ENCODE peak calls at places on chromosomes 4 and X, in seven cellular contexts. N is effector memory CD4-positive, alpha-beta T cell; P is SK-N-SH; C is caudate nucleus; D is body of pancreas; S is psoas muscle; T is ovary. O is an unnamed sample.

GRCh38 chr4:101597204-101597603 is 193.3 kb upstream of the BANK1 start:
- DNase-seq in N (no peak), S (no peak), T (no peak), D (no peak), P (no peak), C (no peak), O (no peak)

GRCh38 chr4:15132739-15133138 is 130.5 kb downstream of the CPEB2 start:
- DNase-seq in D (no peak), C (peak; percentile 42), T (no peak), P (peak; percentile 76), N (no peak), S (no peak), O (no peak)

GRCh38 chr4:72295966-72296557 is 264.3 kb downstream of the NPFFR2 start:
- DNase-seq in D (no peak), S (no peak), P (peak; percentile 48), N (no peak), T (no peak), C (no peak), O (no peak)

GRCh38 chrX:46279925-46280313 is 265.3 kb downstream of the ZNF674 start:
- DNase-seq in P (no peak), S (no peak), C (no peak), T (no peak), D (no peak), N (no peak), O (no peak)

GRCh38 chr4:153465583-153465921 is 608 bp upstream of the TMEM131L start:
- DNase-seq in P (peak; percentile 75), T (peak; percentile 65), C (no peak), S (peak; percentile 72), N (no peak), D (peak; percentile 73), O (no peak)

GRCh38 chr4:185833055-185833598 is 21.1 kb upstream of the SORBS2 start:
- DNase-seq in N (no peak), D (peak; percentile 62), S (no peak), P (no peak), C (no peak), T (no peak), O (no peak)

GRCh38 chr4:4480685-4481393 is 61.0 kb downstream of the STX18 start:
- DNase-seq in P (peak; percentile 45), T (no peak), N (no peak), D (no peak), S (no peak), C (peak; percentile 66), O (no peak)

GRCh38 chrX:150364347-150365050 is 1.4 kb downstream of the MAMLD1 start:
- DNase-seq in N (no peak), S (no peak), T (peak; percentile 43), D (peak; percentile 34), C (peak; percentile 44), P (peak; percentile 59), O (no peak)

GRCh38 chr4:110666030-110666429 is 43.2 kb upstream of the PITX2 start:
- DNase-seq in S (no peak), N (no peak), C (no peak), D (peak; percentile 6), P (no peak), T (no peak), O (no peak)

GRCh38 chrX:101230636-101231035 is 11.1 kb downstream of the DRP2 start:
- DNase-seq in S (no peak), P (no peak), T (no peak), D (no peak), N (no peak), C (no peak), O (no peak)

GRCh38 chr4:153137168-153137567 is 67.1 kb upstream of the TRIM2 start:
- DNase-seq in D (no peak), N (no peak), T (peak; percentile 48), P (no peak), C (peak; percentile 59), S (no peak), O (no peak)

GRCh38 chrX:129983575-129984131 is 1.2 kb downstream of the BCORL1 start:
- DNase-seq in S (peak; percentile 57), D (peak; percentile 8), T (peak; percentile 23), P (peak; percentile 80), C (no peak), N (no peak), O (no peak)

GRCh38 chr4:5863461-5864113 is 29.3 kb downstream of the CRMP1 start:
- DNase-seq in S (no peak), P (no peak), C (no peak), N (no peak), T (no peak), D (no peak), O (no peak)

GRCh38 chr4:151962138-151962845 is 201.5 kb upstream of the GATB start:
- DNase-seq in D (no peak), P (no peak), N (no peak), C (no peak), S (no peak), T (no peak), O (no peak)

GRCh38 chr4:107366016-107366415 is 329.9 kb upstream of the DKK2 start:
- DNase-seq in C (no peak), N (no peak), P (no peak), T (no peak), S (no peak), D (no peak), O (no peak)

GRCh38 chrX:10949541-10949940 is 161.6 kb upstream of the HCCS start:
- DNase-seq in D (no peak), C (no peak), P (no peak), N (no peak), T (no peak), S (no peak), O (no peak)

GRCh38 chr4:173397604-173398003 is 1.3 kb downstream of the SCRG1 start:
- DNase-seq in T (no peak), C (no peak), N (no peak), P (no peak), S (no peak), D (no peak), O (no peak)

GRCh38 chr4:6027392-6027791 is 9.2 kb upstream of the C4orf50 start:
- DNase-seq in T (no peak), S (no peak), N (no peak), D (no peak), C (no peak), P (no peak), O (no peak)

GRCh38 chrX:71067727-71068051 is 445 bp downstream of the SNX12 start:
- DNase-seq in D (no peak), N (no peak), T (no peak), P (no peak), S (no peak), C (peak; percentile 24), O (no peak)

GRCh38 chr4:105092356-105092755 is 54.3 kb upstream of the TET2 start:
- DNase-seq in P (no peak), C (no peak), T (no peak), D (no peak), S (no peak), N (no peak), O (no peak)

GRCh38 chr4:8548731-8549351 is 31.4 kb upstream of the GPR78 start:
- DNase-seq in C (no peak), D (no peak), S (no peak), T (peak; percentile 29), N (no peak), P (peak; percentile 15), O (peak; percentile 40)

GRCh38 chrX:68732906-68733493 is 85.5 kb downstream of the STARD8 start:
- DNase-seq in P (peak; percentile 69), D (peak; percentile 74), C (no peak), S (peak; percentile 77), T (peak; percentile 58), N (no peak), O (peak; percentile 65)

GRCh38 chr4:74873545-74874295 is 59.2 kb upstream of the PARM1 start:
- DNase-seq in C (no peak), T (no peak), P (no peak), D (no peak), S (no peak), N (no peak), O (no peak)

GRCh38 chr4:26573389-26573794 is 10.5 kb upstream of the TBC1D19 start:
- DNase-seq in P (no peak), N (no peak), T (no peak), D (no peak), C (no peak), S (no peak), O (no peak)
- H3K27ac ChIP-seq in P (no peak overlapping the region), N (no peak overlapping the region), T (no peak overlapping the region), D (no peak overlapping the region), C (no peak overlapping the region), S (no peak overlapping the region), O (no peak overlapping the region)

GRCh38 chr4:86946868-86947493 is 12.2 kb downstream of the AFF1 start:
- DNase-seq in D (no peak), P (no peak), C (no peak), N (no peak), S (no peak), T (no peak), O (no peak)
- H3K27ac ChIP-seq in D (no peak overlapping the region), P (no peak overlapping the region), C (no peak overlapping the region), N (no peak overlapping the region), S (peak overlapping the region; percentile 34), T (no peak overlapping the region), O (no peak overlapping the region)

DNA sequence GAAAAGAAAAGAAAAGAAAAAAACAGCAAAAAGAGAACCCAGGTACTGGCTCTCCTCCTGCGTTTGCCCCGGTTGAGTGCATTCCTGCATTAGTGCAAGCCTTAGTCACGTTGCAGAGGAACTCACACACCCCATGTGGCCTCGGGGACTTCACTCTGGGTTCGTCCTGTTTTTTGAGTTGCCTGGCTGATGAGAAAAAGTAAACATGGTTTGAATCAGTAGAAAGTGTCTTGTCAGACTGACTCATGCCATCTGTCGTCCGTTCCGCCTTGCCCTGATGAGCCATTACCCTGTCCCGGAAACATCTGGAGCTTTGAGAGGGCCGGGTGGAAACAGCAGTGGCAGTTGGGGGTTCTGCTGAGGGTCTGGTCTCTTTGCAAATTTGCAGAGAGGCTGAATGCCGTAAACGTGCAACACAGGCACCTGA is 16.3 kb downstream of the CD99 start:
- DNase-seq in S (peak; percentile 80), T (no peak), P (peak; percentile 67), C (no peak), N (peak; percentile 38), D (peak; percentile 49), O (peak; percentile 91)
- H3K27ac ChIP-seq in S (no peak overlapping the region), T (no peak overlapping the region), P (peak overlapping the region; percentile 90), C (no peak overlapping the region), N (peak overlapping the region; percentile 50), D (no peak overlapping the region), O (peak overlapping the region; percentile 87)

GRCh38 chrX:78922754-78923153 is 22.4 kb upstream of the P2RY10 start:
- DNase-seq in D (no peak), C (no peak), T (no peak), N (no peak), S (no peak), P (no peak), O (no peak)

DNA sequence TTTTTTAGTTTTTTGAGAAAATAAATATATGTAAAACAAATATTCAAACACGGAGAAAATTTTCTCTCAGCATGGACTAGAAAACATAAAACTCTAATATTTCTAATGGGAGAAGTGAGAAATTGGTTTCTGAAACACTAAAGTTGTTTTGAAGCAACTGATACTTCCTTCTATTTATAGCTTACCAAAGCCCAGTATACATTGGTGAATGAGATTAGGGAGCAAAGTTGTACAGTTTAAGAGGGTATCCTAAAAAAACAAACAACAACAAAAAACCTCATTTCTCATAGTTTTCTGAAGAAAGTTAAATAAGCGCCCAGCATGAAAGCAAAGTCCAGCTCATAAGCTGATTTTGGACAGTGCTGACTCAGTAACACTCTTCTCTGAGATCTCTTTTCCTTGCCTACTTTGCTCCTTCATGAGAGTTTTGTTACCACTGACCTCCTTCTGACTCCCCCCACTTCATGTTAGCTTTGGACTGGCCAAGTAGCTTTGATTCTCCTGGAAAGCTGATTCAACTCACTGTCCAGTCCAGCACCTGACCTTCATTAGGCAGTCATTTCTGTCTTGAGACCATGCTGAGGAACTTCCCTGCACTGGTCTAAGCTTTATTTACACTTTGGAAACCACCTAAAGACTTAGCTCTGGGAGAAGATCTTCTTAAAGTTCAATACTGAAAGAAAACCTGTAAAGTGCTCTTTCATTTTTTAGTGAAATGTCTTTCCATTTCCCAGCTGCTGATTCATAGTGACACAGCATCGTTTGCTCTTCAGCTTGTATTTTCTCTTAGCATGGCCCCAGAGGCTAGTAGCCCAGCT is 21.8 kb upstream of the P2RY10 start:
- DNase-seq in C (no peak), S (no peak), T (no peak), D (no peak), N (no peak), P (no peak), O (no peak)
- H3K27ac ChIP-seq in C (no peak overlapping the region), S (no peak overlapping the region), T (no peak overlapping the region), D (no peak overlapping the region), N (no peak overlapping the region), P (no peak overlapping the region), O (no peak overlapping the region)